ENCODE peak calls at places on chromosome 20, in six cellular contexts. Q is H1, L is K562, Z is HepG2, K is GM12878, B is GM23338. H is an unnamed sample.

GRCh38 chr20:63381781-63382431 is 20.8 kb upstream of the CHRNA4 start:
- DNase-seq in L (peak; percentile 77), B (peak; percentile 69), K (no peak), Q (peak; percentile 93), Z (no peak), H (peak; percentile 79)

GRCh38 chr20:54085910-54086309 is 15.5 kb upstream of the BCAS1 start:
- DNase-seq in B (no peak), Z (no peak), K (no peak), L (no peak), Q (no peak), H (no peak)

GRCh38 chr20:12409501-12409900 is 491.8 kb downstream of the BTBD3 start:
- DNase-seq in Z (no peak), Q (no peak), K (no peak), L (no peak), B (no peak), H (no peak)

GRCh38 chr20:63160641-63161175 is 55.2 kb downstream of the YTHDF1 start:
- DNase-seq in Z (no peak), K (no peak), B (no peak), Q (no peak), L (no peak), H (no peak)

GRCh38 chr20:45229264-45230056 is 8.3 kb downstream of the SEMG2 start:
- DNase-seq in Q (peak; percentile 96), K (no peak), L (peak; percentile 65), B (peak; percentile 91), Z (peak; percentile 26), H (peak; percentile 90)

GRCh38 chr20:3165473-3166337 is 6.0 kb upstream of the FASTKD5 start:
- DNase-seq in L (no peak), B (no peak), Q (no peak), K (no peak), Z (no peak), H (no peak)

GRCh38 chr20:4560667-4561066 is 161.0 kb upstream of the PRND start:
- DNase-seq in B (no peak), Q (no peak), Z (no peak), L (no peak), K (no peak), H (no peak)

GRCh38 chr20:56624786-56625681 is 4.1 kb upstream of the TFAP2C start:
- DNase-seq in Z (no peak), K (no peak), Q (peak; percentile 69), B (peak; percentile 89), L (no peak), H (peak; percentile 42)

GRCh38 chr20:14992961-14993360 is 655.5 kb upstream of the FLRT3 start:
- DNase-seq in B (no peak), L (no peak), Z (peak; percentile 37), Q (no peak), K (no peak), H (no peak)

GRCh38 chr20:23167436-23167835 is 81.3 kb upstream of the CD93 start:
- DNase-seq in Q (no peak), Z (no peak), K (no peak), B (no peak), L (no peak), H (no peak)

GRCh38 chr20:33465536-33466302 is 22.2 kb upstream of the SNTA1 start:
- DNase-seq in B (no peak), L (no peak), Q (no peak), Z (peak; percentile 78), K (no peak), H (no peak)

GRCh38 chr20:1281279-1282057 is 15.4 kb downstream of the SNPH start:
- DNase-seq in K (no peak), Z (no peak), B (no peak), Q (peak; percentile 20), L (no peak), H (no peak)
- TF ChIP-seq CREB1 in K (no peak), Z (no peak), B (no peak), Q (no peak), L (no peak), H (no peak)

DNA sequence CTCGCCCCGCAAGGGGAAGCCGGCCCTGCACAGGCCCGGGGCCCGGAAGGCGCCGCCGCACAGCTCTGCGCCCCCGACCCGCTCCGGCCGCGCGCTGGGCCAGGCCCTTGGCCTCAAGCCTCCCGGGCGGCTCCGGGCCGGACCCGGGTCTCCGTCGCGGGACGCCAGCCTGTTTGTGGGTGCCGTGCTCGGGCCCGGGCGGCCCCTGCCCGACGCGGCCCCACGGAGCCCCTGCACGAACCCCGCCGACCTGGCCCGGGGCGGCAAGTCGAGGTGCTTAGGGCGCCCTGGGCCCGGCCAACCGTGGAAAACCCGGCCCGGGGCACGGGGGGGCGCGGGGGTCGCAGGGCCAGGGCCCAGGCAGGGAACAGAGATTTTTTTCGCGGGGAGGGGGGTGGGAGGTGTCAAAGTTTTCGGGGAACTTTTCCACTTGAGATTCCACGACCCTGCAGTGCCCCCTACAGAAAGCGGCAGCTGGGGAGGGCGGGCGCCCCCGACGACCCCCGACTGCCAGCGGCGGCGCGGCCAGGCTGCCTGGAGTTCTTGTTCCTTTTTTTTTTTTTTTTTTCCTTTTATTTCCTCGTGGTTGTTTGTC is 805 bp upstream of the STX16 start:
- DNase-seq in Q (peak; percentile 58), B (peak; percentile 68), K (no peak), Z (no peak), L (peak; percentile 29), H (no peak)
- TF ChIP-seq CREB1 in Q (no peak), B (no peak), K (no peak), Z (no peak), L (no peak), H (no peak)

DNA sequence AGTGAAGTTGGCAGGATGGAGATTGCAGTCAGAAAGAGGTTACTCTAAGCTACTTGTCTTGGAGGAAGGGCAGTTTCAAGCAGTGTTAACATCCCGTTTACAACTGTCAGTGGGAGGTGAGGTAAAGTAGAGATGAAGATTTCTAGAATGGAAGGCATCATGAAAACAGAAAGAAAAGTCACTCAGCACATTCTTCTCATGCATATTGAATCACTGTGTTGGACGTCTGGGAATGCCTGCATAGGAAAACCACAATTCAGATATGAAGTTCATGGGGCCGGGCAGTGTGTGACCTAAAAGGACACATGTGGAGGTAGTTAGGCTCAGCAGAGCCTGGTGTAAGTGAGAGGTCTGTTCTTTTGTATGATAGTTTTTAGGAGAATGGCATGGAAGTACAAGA is 73.5 kb upstream of the LAMP5 start:
- DNase-seq in L (no peak), K (no peak), Q (no peak), Z (no peak), B (no peak), H (no peak)
- TF ChIP-seq CREB1 in L (no peak), K (no peak), Q (no peak), Z (no peak), B (no peak), H (no peak)

DNA sequence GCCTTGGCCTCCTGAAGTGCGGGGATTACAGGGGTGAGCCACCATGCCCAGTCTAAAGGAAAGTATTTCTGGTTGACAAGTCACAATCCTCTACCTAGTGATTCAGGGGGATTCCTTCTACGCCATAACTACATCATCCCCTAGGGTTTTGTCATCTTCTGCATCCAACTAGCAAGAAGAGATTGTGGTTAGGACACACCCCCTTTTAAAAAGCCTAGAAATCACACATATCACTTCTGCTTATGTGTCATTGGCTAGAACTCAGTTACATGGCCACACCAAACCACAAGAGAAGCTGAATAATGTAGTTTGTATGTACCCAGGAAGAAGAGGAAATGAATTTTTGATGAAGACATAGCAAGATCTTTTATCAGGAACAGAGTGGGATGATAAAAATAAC is 14.7 kb upstream of the CHD6 start:
- DNase-seq in L (no peak), Q (no peak), K (no peak), B (no peak), Z (no peak), H (no peak)
- TF ChIP-seq CREB1 in L (peak; percentile 61), Q (no peak), K (peak; percentile 70), B (no peak), Z (no peak), H (no peak)

GRCh38 chr20:47790032-47790965 is 5.0 kb upstream of the SULF2 start:
- DNase-seq in K (no peak), L (no peak), B (no peak), Q (no peak), Z (no peak), H (no peak)
- TF ChIP-seq CREB1 in K (no peak), L (no peak), B (no peak), Q (no peak), Z (no peak), H (no peak)

GRCh38 chr20:51720854-51721253 is 47.3 kb downstream of the ATP9A start:
- DNase-seq in Q (no peak), K (no peak), B (no peak), Z (no peak), L (no peak), H (no peak)
- TF ChIP-seq CREB1 in Q (no peak), K (no peak), B (no peak), Z (no peak), L (no peak), H (no peak)

DNA sequence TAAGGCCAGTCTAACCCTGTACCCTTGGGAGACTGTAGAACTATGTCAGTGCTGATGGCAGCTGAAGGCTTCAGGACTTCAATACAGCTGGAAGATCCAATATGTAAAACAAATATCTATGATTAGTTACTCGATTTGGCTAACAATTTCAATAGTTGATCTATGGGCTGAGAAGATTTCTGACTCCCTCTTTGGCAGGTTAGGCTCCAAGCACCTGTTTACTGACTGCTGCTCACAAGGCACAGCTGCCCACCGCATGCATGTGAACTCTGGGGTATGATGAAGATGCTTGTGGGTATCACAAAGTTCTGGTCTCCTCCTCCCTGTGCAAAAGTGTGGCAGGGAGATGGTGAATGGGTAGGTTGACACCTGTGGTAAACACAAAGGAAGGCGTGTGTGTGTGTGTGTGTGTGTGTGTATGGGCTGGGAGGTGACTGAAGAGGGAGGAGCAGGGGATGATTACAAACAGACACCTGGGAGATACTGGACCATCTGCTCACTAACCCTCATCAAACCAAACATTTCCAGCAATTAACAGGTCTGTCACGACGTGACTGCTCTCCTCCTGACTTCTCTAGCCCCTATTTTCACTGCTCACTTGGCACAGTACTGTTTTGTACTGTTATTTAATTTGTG is 18.1 kb downstream of the ELMO2 start:
- DNase-seq in B (no peak), Z (no peak), K (no peak), L (no peak), Q (no peak), H (no peak)
- TF ChIP-seq CREB1 in B (no peak), Z (no peak), K (no peak), L (no peak), Q (no peak), H (no peak)

DNA sequence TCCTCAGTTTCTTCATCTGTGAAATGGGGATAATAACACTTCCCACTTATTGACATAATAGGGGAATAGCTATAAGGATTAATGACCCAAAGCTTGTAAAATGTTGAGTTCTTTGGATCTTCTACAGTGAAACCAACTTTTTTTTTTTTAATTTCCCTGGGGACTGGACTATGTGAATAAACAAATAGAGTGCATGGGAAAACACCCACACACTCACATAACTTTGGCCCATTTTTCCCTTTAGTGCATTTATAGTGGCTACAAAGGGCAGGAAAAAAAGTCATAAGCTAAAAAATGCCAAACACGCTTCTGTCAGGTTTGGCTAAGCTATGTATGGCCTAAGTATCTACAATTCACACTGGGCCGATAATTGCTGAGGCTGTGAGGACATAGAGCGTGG is 406.2 kb upstream of the JAG1 start:
- DNase-seq in L (no peak), Z (no peak), K (no peak), B (no peak), Q (no peak), H (no peak)
- TF ChIP-seq CREB1 in L (no peak), Z (no peak), K (no peak), B (no peak), Q (no peak), H (no peak)